ENCODE peak calls at places on chromosomes 16 and 17, in seven cellular contexts. Z, T, H, O, R, Y and N are unnamed samples.

GRCh38 chr17:82229686-82230626 is 1.1 kb downstream of the SLC16A3 start:
- DNase-seq in Z (no peak), T (peak), H (peak), O (peak), R (no peak), Y (no peak), N (no peak)

GRCh38 chr16:10992797-10993196 is 48.4 kb downstream of the CLEC16A start:
- DNase-seq in Z (peak), T (peak), H (peak), O (no peak), R (no peak), Y (no peak), N (peak)

GRCh38 chr17:8056232-8056975 is 17.5 kb downstream of the ALOX15B start:
- DNase-seq in Z (no peak), T (peak), H (peak), O (no peak), R (peak), Y (no peak), N (peak)

GRCh38 chr16:53952215-53953208 is 248.6 kb downstream of the FTO start:
- DNase-seq in Z (no peak), T (peak), H (peak), O (no peak), R (peak), Y (no peak), N (peak)

GRCh38 chr16:77322757-77323156 is 112.1 kb downstream of the ADAMTS18 start:
- DNase-seq in Z (no peak), T (no peak), H (no peak), O (no peak), R (no peak), Y (no peak), N (no peak)

GRCh38 chr17:39110435-39111136 is 40.9 kb downstream of the PLXDC1 start:
- DNase-seq in Z (no peak), T (no peak), H (no peak), O (peak), R (no peak), Y (no peak), N (no peak)

GRCh38 chr16:67475051-67475450 is 5.9 kb downstream of the ATP6V0D1 start:
- DNase-seq in Z (no peak), T (no peak), H (no peak), O (no peak), R (no peak), Y (no peak), N (no peak)

GRCh38 chr17:77451894-77452852 is 311.4 kb downstream of the SEC14L1 start:
- DNase-seq in Z (no peak), T (peak), H (peak), O (peak), R (peak), Y (no peak), N (peak)

GRCh38 chr17:64231567-64232141 is 31.4 kb downstream of the TEX2 start:
- DNase-seq in Z (no peak), T (no peak), H (no peak), O (no peak), R (no peak), Y (no peak), N (no peak)

GRCh38 chr17:64234961-64235360 is 28.1 kb downstream of the TEX2 start:
- DNase-seq in Z (no peak), T (no peak), H (no peak), O (no peak), R (no peak), Y (no peak), N (no peak)

GRCh38 chr17:64230551-64231408 is 32.3 kb downstream of the TEX2 start:
- DNase-seq in Z (no peak), T (peak), H (peak), O (no peak), R (no peak), Y (no peak), N (peak)

GRCh38 chr17:64229815-64230550 is 33.1 kb downstream of the TEX2 start:
- DNase-seq in Z (no peak), T (no peak), H (no peak), O (no peak), R (no peak), Y (no peak), N (no peak)

GRCh38 chr17:64232466-64233262 is 30.4 kb downstream of the TEX2 start:
- DNase-seq in Z (no peak), T (no peak), H (no peak), O (no peak), R (no peak), Y (no peak), N (no peak)
- H3K27ac ChIP-seq in Z (no peak), T (no peak), H (no peak), O (no peak), R (no peak), Y (no peak), N (no peak)

DNA sequence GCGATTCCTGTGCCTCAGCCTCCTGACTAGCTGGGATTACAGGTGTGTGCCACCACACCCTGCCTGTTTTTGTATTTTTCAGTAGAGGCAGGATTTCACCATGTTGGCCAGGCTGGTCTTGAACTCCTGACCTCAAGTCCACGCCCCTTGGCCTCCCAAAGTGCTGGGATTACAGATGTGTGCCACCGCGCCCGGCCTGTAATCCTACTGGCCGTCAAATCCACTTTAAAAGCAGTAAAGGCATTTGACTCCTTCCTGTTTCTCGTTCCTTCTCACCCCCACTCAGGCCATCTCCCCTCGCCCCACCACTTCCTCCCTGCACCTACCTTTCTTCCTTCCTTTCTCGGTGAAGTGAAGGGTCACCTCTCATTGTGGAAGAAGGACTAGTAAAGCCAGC is 69.4 kb upstream of the CREBBP start:
- DNase-seq in Z (no peak), T (no peak), H (no peak), O (no peak), R (no peak), Y (no peak), N (no peak)
- H2AFZ ChIP-seq in Z (no peak), T (no peak), H (peak), O (no peak), R (no peak), Y (no peak), N (peak)

DNA sequence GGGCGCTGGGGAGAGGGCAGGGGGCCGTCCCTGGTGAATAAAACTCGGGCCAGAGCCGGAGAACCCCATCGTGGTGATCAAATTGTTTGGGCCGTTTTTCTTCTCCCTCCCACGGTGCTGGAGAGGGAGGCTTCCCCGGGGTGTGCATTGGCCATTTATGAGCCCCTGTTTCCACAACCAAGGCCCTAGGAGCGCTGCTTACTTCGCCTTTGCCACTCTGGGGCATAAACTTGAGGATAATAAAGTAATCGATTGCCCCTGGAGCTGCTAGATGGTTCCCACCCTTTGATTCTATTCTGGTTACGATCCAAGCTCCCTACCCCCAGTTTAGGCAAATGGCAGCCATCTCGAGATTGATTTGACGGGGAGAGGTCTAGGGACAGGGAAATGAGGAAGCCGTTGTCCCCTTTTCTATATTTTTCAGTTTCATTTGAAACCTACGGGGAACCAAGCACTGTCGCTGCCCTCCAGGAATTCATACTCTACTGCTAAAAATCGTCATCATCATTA is 669 bp downstream of the CCP110 start:
- DNase-seq in Z (no peak), T (no peak), H (no peak), O (no peak), R (peak), Y (no peak), N (peak)
- H3K27ac ChIP-seq in Z (peak), T (peak), H (peak), O (no peak), R (peak), Y (peak), N (peak)

GRCh38 chr17:10052414-10052813 is 146.0 kb downstream of the GAS7 start:
- DNase-seq in Z (no peak), T (no peak), H (no peak), O (no peak), R (no peak), Y (no peak), N (no peak)

GRCh38 chr17:10053976-10054551 is 144.3 kb downstream of the GAS7 start:
- DNase-seq in Z (no peak), T (no peak), H (no peak), O (no peak), R (no peak), Y (no peak), N (no peak)

GRCh38 chr17:10051112-10051511 is 146.0 kb upstream of the RCVRN start:
- DNase-seq in Z (no peak), T (no peak), H (no peak), O (no peak), R (no peak), Y (no peak), N (peak)

GRCh38 chr17:10058924-10059683 is 139.3 kb downstream of the GAS7 start:
- DNase-seq in Z (no peak), T (no peak), H (no peak), O (no peak), R (no peak), Y (no peak), N (no peak)

GRCh38 chr17:10055251-10055975 is 143.0 kb downstream of the GAS7 start:
- DNase-seq in Z (no peak), T (no peak), H (no peak), O (no peak), R (no peak), Y (no peak), N (no peak)
- H2AFZ ChIP-seq in Z (no peak), T (no peak), H (no peak), O (no peak), R (no peak), Y (no peak), N (no peak)

GRCh38 chr17:9072626-9073339 is 51.5 kb downstream of the NTN1 start:
- DNase-seq in Z (no peak), T (no peak), H (no peak), O (no peak), R (no peak), Y (no peak), N (peak)
- H3K27ac ChIP-seq in Z (no peak), T (no peak), H (no peak), O (no peak), R (no peak), Y (no peak), N (no peak)

DNA sequence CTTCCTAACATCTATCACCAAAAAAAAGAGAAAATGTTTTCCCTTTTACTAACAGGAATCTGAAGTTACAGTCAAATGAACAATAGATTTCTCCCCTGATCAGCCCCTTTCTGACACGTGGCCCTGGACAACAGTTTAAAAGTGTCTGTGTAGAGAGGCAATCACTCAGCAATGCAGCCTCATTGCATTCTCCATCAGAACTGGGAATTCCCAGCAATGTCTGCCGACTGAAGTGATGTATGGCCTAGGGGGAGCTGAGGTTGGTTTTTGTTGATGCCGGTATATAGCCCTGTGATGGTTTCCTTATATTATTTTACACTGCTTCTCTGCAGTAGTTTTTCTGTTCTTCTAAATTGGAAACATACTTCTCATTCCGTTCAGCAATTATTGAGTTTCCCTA is 904.3 kb upstream of the CDH8 start:
- DNase-seq in Z (no peak), T (no peak), H (no peak), O (peak), R (no peak), Y (no peak), N (no peak)
- H2AFZ ChIP-seq in Z (no peak), T (no peak), H (no peak), O (peak), R (no peak), Y (no peak), N (no peak)

GRCh38 chr16:51886456-51886855 is 660.5 kb downstream of the TOX3 start:
- DNase-seq in Z (no peak), T (no peak), H (no peak), O (no peak), R (no peak), Y (no peak), N (no peak)
- H3K27ac ChIP-seq in Z (no peak), T (no peak), H (no peak), O (no peak), R (no peak), Y (no peak), N (no peak)

DNA sequence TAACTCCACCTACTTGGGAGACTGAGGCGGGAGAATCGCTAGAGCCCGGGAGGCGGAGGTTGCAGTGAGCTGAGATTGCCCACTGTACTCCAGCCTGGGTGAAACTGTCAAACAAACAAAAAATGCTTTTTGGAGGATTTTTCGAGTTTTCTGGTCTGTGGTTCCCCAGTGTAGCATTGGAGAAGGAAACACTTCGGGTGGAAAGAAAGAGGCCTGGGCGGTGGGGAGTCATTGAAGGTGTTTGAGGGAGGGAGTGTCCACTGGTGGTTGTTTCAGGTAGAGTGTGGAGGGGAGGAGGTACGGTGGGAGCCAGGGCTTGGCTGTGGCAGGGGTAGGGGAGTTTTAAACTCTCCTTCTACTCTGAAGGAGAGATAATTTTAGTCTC is 1.2 kb downstream of the RNF213 start:
- DNase-seq in Z (no peak), T (no peak), H (no peak), O (no peak), R (no peak), Y (no peak), N (no peak)
- H2AFZ ChIP-seq in Z (no peak), T (no peak), H (no peak), O (no peak), R (peak), Y (no peak), N (peak)

GRCh38 chr17:19398301-19399181 is 11.6 kb upstream of the MFAP4 start:
- DNase-seq in Z (no peak), T (peak), H (peak), O (no peak), R (no peak), Y (no peak), N (peak)
- H3K27ac ChIP-seq in Z (peak), T (no peak), H (no peak), O (no peak), R (no peak), Y (no peak), N (no peak)